ENCODE peak calls at places on chromosomes 13 and 19, in eight cellular contexts. Z is activated T-helper 1 cell treated with Interleukin-2 at 50 U/mL for 16 hours; O is right lobe of liver; H is DMS153; S is AG10803; E is fibroblast of the aortic adventitia; R is NCI-H2081; M is activated CD4-positive, CD25-positive, alpha-beta regulatory T cell. T is an unnamed sample.

GRCh38 chr19:31326329-31327028 is 22.8 kb downstream of the TSHZ3 start:
- DNase-seq in S (no peak), E (no peak), Z (no peak), H (no peak), M (no peak), R (no peak), O (no peak), T (no peak)

GRCh38 chr19:48644839-48645651 is 942 bp downstream of the CA11 start:
- DNase-seq in Z (peak), H (peak), O (peak), M (peak), E (peak), R (peak), S (peak), T (no peak)

GRCh38 chr13:114303700-114304327 is 10.5 kb upstream of the CHAMP1 start:
- DNase-seq in Z (no peak), S (no peak), M (no peak), R (no peak), O (no peak), E (no peak), H (no peak), T (no peak)

GRCh38 chr19:11673608-11674041 is 65.1 kb downstream of the ZNF823 start:
- DNase-seq in E (peak), O (peak), S (peak), Z (no peak), R (peak), M (no peak), H (no peak), T (no peak)

GRCh38 chr13:47555235-47555634 is 445.8 kb downstream of the SUCLA2 start:
- DNase-seq in E (no peak), Z (no peak), M (no peak), O (no peak), R (no peak), H (no peak), S (no peak), T (no peak)

GRCh38 chr19:5961969-5962945 is 15.7 kb downstream of the RANBP3 start:
- DNase-seq in O (peak), E (no peak), H (peak), Z (peak), M (no peak), R (peak), S (peak), T (no peak)

GRCh38 chr13:73169971-73170370 is 111.2 kb downstream of the KLF5 start:
- DNase-seq in O (no peak), M (no peak), R (no peak), Z (no peak), S (no peak), H (no peak), E (no peak), T (no peak)

GRCh38 chr13:95039415-95039814 is 261.8 kb downstream of the ABCC4 start:
- DNase-seq in R (no peak), S (peak), H (no peak), Z (no peak), E (no peak), O (no peak), M (no peak), T (no peak)

GRCh38 chr19:3785464-3785937 is 680 bp downstream of the MATK start:
- DNase-seq in E (no peak), H (no peak), S (no peak), M (no peak), R (peak), O (no peak), Z (no peak), T (no peak)

GRCh38 chr19:34732548-34733255 is 1.3 kb upstream of the ZNF181 start:
- DNase-seq in Z (no peak), R (no peak), M (no peak), E (no peak), S (no peak), O (no peak), H (no peak), T (no peak)

GRCh38 chr19:50909240-50910070 is 1.7 kb downstream of the KLK4 start:
- DNase-seq in S (no peak), M (no peak), E (no peak), Z (no peak), R (peak), H (peak), O (no peak), T (no peak)

GRCh38 chr13:94433055-94433947 is 46.2 kb downstream of the DCT start:
- DNase-seq in R (peak), S (no peak), O (no peak), H (peak), Z (no peak), E (no peak), M (no peak), T (peak)

GRCh38 chr19:48169585-48169973 is 565 bp downstream of the LIG1 start:
- DNase-seq in M (peak), H (peak), O (peak), R (peak), Z (peak), E (peak), S (peak), T (peak)

GRCh38 chr13:46487748-46488147 is 65.2 kb upstream of the LRCH1 start:
- DNase-seq in Z (no peak), H (no peak), O (no peak), E (no peak), S (no peak), M (no peak), R (no peak), T (no peak)

GRCh38 chr19:7575426-7576040 is 20.1 kb upstream of the CAMSAP3 start:
- DNase-seq in E (no peak), R (no peak), S (no peak), H (no peak), O (no peak), Z (no peak), M (no peak), T (no peak)

GRCh38 chr13:59701261-59701660 is 462.5 kb downstream of the DIAPH3 start:
- DNase-seq in E (no peak), O (no peak), R (no peak), M (no peak), H (no peak), S (no peak), Z (no peak), T (no peak)

GRCh38 chr19:46728693-46729339 is 11.9 kb upstream of the PRKD2 start:
- DNase-seq in R (no peak), S (peak), Z (peak), H (no peak), O (peak), E (peak), M (peak), T (peak)

GRCh38 chr19:4831351-4832340 is at the start of gene TICAM1:
- DNase-seq in S (peak), R (peak), H (peak), E (peak), M (peak), Z (peak), O (peak), T (peak)

GRCh38 chr19:43395561-43395960 is 19.1 kb upstream of the TEX101 start:
- DNase-seq in Z (no peak), H (peak), R (peak), M (no peak), S (no peak), E (no peak), O (no peak), T (no peak)

GRCh38 chr19:29271911-29272310 is 59.0 kb upstream of the UQCRFS1 start:
- DNase-seq in Z (no peak), O (no peak), S (no peak), R (no peak), M (no peak), E (no peak), H (no peak), T (no peak)

GRCh38 chr19:7301525-7301924 is 7.3 kb upstream of the INSR start:
- DNase-seq in M (no peak), O (no peak), S (no peak), E (no peak), R (no peak), H (no peak), Z (no peak), T (no peak)

GRCh38 chr13:50573046-50573445 is 270.4 kb downstream of the DLEU7 start:
- DNase-seq in S (no peak), O (no peak), R (no peak), H (no peak), M (no peak), E (no peak), Z (no peak), T (no peak)

GRCh38 chr13:105773887-105774538 is 761.4 kb downstream of the EFNB2 start:
- DNase-seq in R (no peak), E (no peak), S (no peak), M (no peak), O (no peak), H (peak), Z (no peak), T (peak)

GRCh38 chr13:38024431-38024830 is 154.9 kb upstream of the TRPC4 start:
- DNase-seq in E (no peak), S (no peak), R (no peak), Z (no peak), M (no peak), H (no peak), O (no peak), T (no peak)

GRCh38 chr13:71828117-71828516 is 38.9 kb downstream of the DACH1 start:
- DNase-seq in H (no peak), R (no peak), O (no peak), M (no peak), S (no peak), Z (no peak), E (no peak), T (no peak)

GRCh38 chr13:61370520-61370919 is 45.1 kb downstream of the PCDH20 start:
- DNase-seq in M (no peak), Z (no peak), E (no peak), R (no peak), S (no peak), O (no peak), H (no peak), T (no peak)

GRCh38 chr13:49436890-49437289 is 7.0 kb downstream of the CAB39L start:
- DNase-seq in R (no peak), Z (no peak), M (no peak), O (no peak), S (peak), H (no peak), E (peak), T (no peak)

GRCh38 chr19:48670699-48671455 is 1.9 kb downstream of the NTN5 start:
- DNase-seq in Z (no peak), H (no peak), R (no peak), E (no peak), O (no peak), M (no peak), S (no peak), T (no peak)

GRCh38 chr19:16076958-16077611 is 790 bp downstream of the TPM4 start:
- DNase-seq in S (peak), H (peak), E (no peak), Z (no peak), O (no peak), R (peak), M (no peak), T (peak)

GRCh38 chr19:17328517-17329060 is 6.1 kb downstream of the ANO8 start:
- DNase-seq in M (no peak), Z (peak), H (no peak), R (no peak), O (no peak), E (no peak), S (no peak), T (no peak)

GRCh38 chr19:18340990-18341868 is 831 bp downstream of the PGPEP1 start:
- DNase-seq in Z (peak), E (peak), R (no peak), H (no peak), O (peak), M (peak), S (peak), T (peak)

GRCh38 chr13:89490661-89491060 is 1819.5 kb downstream of the SLITRK5 start:
- DNase-seq in Z (no peak), E (no peak), S (no peak), M (no peak), H (no peak), R (no peak), O (no peak), T (no peak)

GRCh38 chr19:14002571-14003278 is 3.4 kb downstream of the RFX1 start:
- DNase-seq in S (no peak), M (no peak), H (no peak), Z (no peak), E (no peak), R (no peak), O (peak), T (peak)

GRCh38 chr13:80337706-80338105 is 3.2 kb downstream of the SPRY2 start:
- DNase-seq in M (no peak), H (no peak), E (peak), R (no peak), Z (no peak), S (no peak), O (no peak), T (no peak)

GRCh38 chr19:37718357-37718756 is 1.2 kb downstream of the ZNF607 start:
- DNase-seq in H (no peak), S (no peak), E (no peak), R (no peak), Z (no peak), M (no peak), O (no peak), T (no peak)

GRCh38 chr19:2618611-2619010 is 83.9 kb downstream of the GNG7 start:
- DNase-seq in R (no peak), E (no peak), M (peak), H (no peak), O (no peak), Z (peak), S (peak), T (peak)

GRCh38 chr19:49616532-49616931 is 23.4 kb downstream of the RRAS start:
- DNase-seq in S (no peak), Z (no peak), H (no peak), O (no peak), M (no peak), E (no peak), R (no peak), T (no peak)